ENCODE peak calls at places on chromosomes 3 and 15, in nine cellular contexts. C, O, M, H, P, F, U, E and K are unnamed samples.

GRCh38 chr3:41173926-41174702 is 25.2 kb upstream of the CTNNB1 start:
- DNase-seq in C (no peak), O (no peak), M (no peak), H (no peak), P (no peak), F (no peak), U (no peak), E (no peak), K (no peak)

GRCh38 chr3:122101646-122102045 is 46.5 kb downstream of the CD86 start:
- DNase-seq in C (peak; percentile 15), O (no peak), M (no peak), H (peak; percentile 14), P (peak; percentile 45), F (peak; percentile 32), U (no peak), E (peak; percentile 94), K (no peak)

GRCh38 chr3:141412936-141413354 is 44.6 kb downstream of the ZBTB38 start:
- DNase-seq in C (no peak), O (peak; percentile 89), M (no peak), H (no peak), P (peak; percentile 95), F (peak; percentile 73), U (peak; percentile 92), E (no peak), K (peak; percentile 43)

GRCh38 chr3:171506743-171507319 is 46.6 kb upstream of the TNIK start:
- DNase-seq in C (no peak), O (no peak), M (no peak), H (peak; percentile 56), P (no peak), F (no peak), U (no peak), E (no peak), K (no peak)

GRCh38 chr3:126373146-126373613 is 16.0 kb upstream of the KLF15 start:
- DNase-seq in C (no peak), O (no peak), M (no peak), H (no peak), P (no peak), F (no peak), U (no peak), E (no peak), K (no peak)

GRCh38 chr15:80582816-80583423 is 112.2 kb upstream of the ABHD17C start:
- DNase-seq in C (no peak), O (no peak), M (no peak), H (no peak), P (no peak), F (no peak), U (no peak), E (no peak), K (no peak)

GRCh38 chr15:67199881-67200763 is 54.3 kb downstream of the AAGAB start:
- DNase-seq in C (no peak), O (no peak), M (no peak), H (no peak), P (no peak), F (no peak), U (no peak), E (no peak), K (no peak)

GRCh38 chr3:48543271-48543866 is 13.2 kb downstream of the PFKFB4 start:
- DNase-seq in C (no peak), O (no peak), M (no peak), H (no peak), P (peak; percentile 28), F (no peak), U (peak; percentile 52), E (no peak), K (no peak)

GRCh38 chr15:23877502-23878412 is 190.7 kb upstream of the NDN start:
- DNase-seq in C (peak; percentile 55), O (peak; percentile 61), M (no peak), H (no peak), P (no peak), F (peak; percentile 58), U (peak; percentile 31), E (peak; percentile 95), K (peak; percentile 39)

GRCh38 chr3:133944181-133944580 is 48.5 kb upstream of the RAB6B start:
- DNase-seq in C (peak; percentile 22), O (no peak), M (no peak), H (no peak), P (peak; percentile 53), F (no peak), U (no peak), E (no peak), K (no peak)

GRCh38 chr15:58399737-58400136 is 32.1 kb upstream of the LIPC start:
- DNase-seq in C (no peak), O (no peak), M (no peak), H (no peak), P (no peak), F (no peak), U (no peak), E (no peak), K (no peak)

GRCh38 chr15:24955549-24955929 is 752 bp downstream of the SNRPN start:
- DNase-seq in C (peak; percentile 3), O (no peak), M (peak; percentile 3), H (no peak), P (no peak), F (peak; percentile 23), U (peak; percentile 30), E (no peak), K (no peak)

GRCh38 chr3:72234394-72234793 is 449.4 kb upstream of the PROK2 start:
- DNase-seq in C (no peak), O (no peak), M (no peak), H (no peak), P (no peak), F (no peak), U (no peak), E (no peak), K (no peak)

GRCh38 chr3:49554639-49555265 is 475 bp downstream of the BSN start:
- DNase-seq in C (no peak), O (no peak), M (no peak), H (no peak), P (no peak), F (peak; percentile 42), U (peak; percentile 72), E (peak; percentile 65), K (no peak)
- H3K27ac ChIP-seq in C (no peak overlapping the region), O (no peak overlapping the region), M (no peak overlapping the region), H (no peak overlapping the region), P (no peak overlapping the region), F (no peak overlapping the region), U (no peak overlapping the region), E (no peak overlapping the region), K (peak overlapping the region; percentile 24)

DNA sequence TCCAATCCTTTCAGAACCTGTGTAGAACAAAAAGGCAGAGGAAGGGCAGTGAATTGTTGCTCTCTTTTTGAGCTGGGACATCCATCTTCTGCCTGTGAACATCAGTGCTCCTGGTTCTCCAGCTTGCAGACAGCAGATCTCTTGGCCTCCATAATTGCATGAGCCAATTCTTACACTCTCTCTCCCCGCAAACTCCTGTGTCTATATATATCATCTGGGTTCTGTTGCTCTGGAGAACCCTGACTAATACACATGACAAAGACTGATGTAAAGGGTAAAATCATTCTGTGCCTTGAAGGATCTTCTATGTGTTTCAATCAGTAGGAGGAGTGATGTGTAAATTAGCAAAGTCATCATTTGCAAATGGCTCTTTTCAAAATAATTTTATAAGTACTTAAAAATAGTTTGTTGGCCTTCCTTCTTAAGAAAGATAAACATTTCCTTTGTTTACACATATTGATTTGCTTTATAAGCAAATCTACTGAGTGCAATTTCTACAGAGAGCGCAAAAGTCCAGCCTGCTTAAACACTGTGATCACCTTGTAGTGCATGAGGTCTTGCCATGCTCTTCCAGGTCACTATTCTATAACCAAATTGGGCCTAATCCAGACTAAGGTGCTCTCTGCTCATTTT is 154.9 kb upstream of the ANKRD28 start:
- DNase-seq in C (no peak), O (no peak), M (no peak), H (no peak), P (no peak), F (no peak), U (no peak), E (no peak), K (no peak)
- H3K27ac ChIP-seq in C (no peak overlapping the region), O (no peak overlapping the region), M (no peak overlapping the region), H (no peak overlapping the region), P (no peak overlapping the region), F (no peak overlapping the region), U (no peak overlapping the region), E (no peak overlapping the region), K (no peak overlapping the region)

GRCh38 chr3:123432832-123433523 is 15.9 kb downstream of the ADCY5 start:
- DNase-seq in C (no peak), O (no peak), M (no peak), H (no peak), P (no peak), F (no peak), U (no peak), E (no peak), K (no peak)
- H3K27ac ChIP-seq in C (no peak overlapping the region), O (no peak overlapping the region), M (no peak overlapping the region), H (no peak overlapping the region), P (no peak overlapping the region), F (peak overlapping the region; percentile 74), U (no peak overlapping the region), E (no peak overlapping the region), K (peak overlapping the region; percentile 9)

DNA sequence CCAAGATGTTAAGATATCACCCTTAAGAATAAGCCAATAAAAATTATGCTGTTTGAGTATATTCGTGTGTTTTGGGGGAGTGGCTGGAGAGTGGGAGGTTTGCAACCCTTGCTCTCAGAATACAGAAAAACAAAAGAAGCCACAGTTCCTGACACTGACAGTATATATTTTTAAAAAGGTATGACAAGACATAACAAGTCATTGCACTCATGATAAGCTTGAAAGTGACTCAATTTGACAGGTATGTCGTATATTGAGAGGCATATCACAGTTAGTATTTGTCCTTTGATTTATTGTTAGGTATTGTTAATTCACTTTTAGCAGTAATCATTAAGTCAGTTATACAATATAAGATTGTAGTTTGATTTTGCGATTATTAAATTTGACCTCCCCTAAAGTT is 73.1 kb upstream of the TSC22D2 start:
- DNase-seq in C (no peak), O (no peak), M (no peak), H (no peak), P (no peak), F (no peak), U (no peak), E (no peak), K (no peak)
- H3K27ac ChIP-seq in C (no peak overlapping the region), O (no peak overlapping the region), M (no peak overlapping the region), H (no peak overlapping the region), P (no peak overlapping the region), F (no peak overlapping the region), U (no peak overlapping the region), E (no peak overlapping the region), K (no peak overlapping the region)

GRCh38 chr3:49641921-49642707 is 32.0 kb upstream of the APEH start:
- DNase-seq in C (no peak), O (no peak), M (no peak), H (no peak), P (no peak), F (no peak), U (no peak), E (no peak), K (no peak)
- H3K27ac ChIP-seq in C (no peak overlapping the region), O (no peak overlapping the region), M (no peak overlapping the region), H (no peak overlapping the region), P (no peak overlapping the region), F (no peak overlapping the region), U (no peak overlapping the region), E (no peak overlapping the region), K (no peak overlapping the region)

GRCh38 chr15:68367992-68368391 is 64.0 kb downstream of the ITGA11 start:
- DNase-seq in C (no peak), O (no peak), M (no peak), H (no peak), P (no peak), F (no peak), U (peak; percentile 43), E (no peak), K (no peak)
- H3K27ac ChIP-seq in C (no peak overlapping the region), O (no peak overlapping the region), M (no peak overlapping the region), H (peak overlapping the region; percentile 28), P (peak overlapping the region; percentile 17), F (no peak overlapping the region), U (no peak overlapping the region), E (no peak overlapping the region), K (no peak overlapping the region)